ENCODE peak calls at places on chromosomes 16 and 17, in four cellular contexts. Z is CD4-positive, alpha-beta T cell; N is CD8-positive, alpha-beta T cell; I is nephron progenitor cell. C is an unnamed sample.
A peak's percentile ranks its signal among the peaks of the same experiment; 100 is the strongest.

GRCh38 chr16:86541560-86541959 is 13.5 kb downstream of the MTHFSD start:
- DNase-seq in I (no peak), N (no peak), Z (no peak), C (no peak)

GRCh38 chr17:79285973-79286372 is 211.3 kb downstream of the ENGASE start:
- DNase-seq in N (no peak), Z (no peak), I (no peak), C (no peak)

GRCh38 chr17:78289802-78290363 is 58.5 kb downstream of the TMEM235 start:
- DNase-seq in N (peak; percentile 79), I (peak; percentile 71), Z (peak; percentile 72), C (peak; percentile 81)

GRCh38 chr17:17679748-17680147 is 1.5 kb upstream of the RAI1 start:
- DNase-seq in Z (no peak), N (no peak), I (no peak), C (no peak)

GRCh38 chr16:56848056-56848936 is 16.7 kb upstream of the SLC12A3 start:
- DNase-seq in N (no peak), Z (no peak), I (no peak), C (peak; percentile 9)

GRCh38 chr17:7263801-7264078 is 1.5 kb upstream of the CLDN7 start:
- DNase-seq in Z (no peak), N (no peak), I (no peak), C (no peak)

GRCh38 chr16:55393976-55394375 is 70.0 kb downstream of the IRX6 start:
- DNase-seq in I (no peak), N (no peak), Z (no peak), C (no peak)

GRCh38 chr17:13558588-13558987 is 43.1 kb downstream of the HS3ST3A1 start:
- DNase-seq in I (no peak), N (no peak), Z (no peak), C (no peak)

GRCh38 chr16:53201900-53202299 is 147.1 kb downstream of the CHD9 start:
- DNase-seq in I (no peak), N (no peak), Z (no peak), C (no peak)

GRCh38 chr16:23052908-23053580 is 96.2 kb downstream of the USP31 start:
- DNase-seq in Z (no peak), I (no peak), N (no peak), C (no peak)

GRCh38 chr16:16797239-16797638 is 418.3 kb downstream of the NPIPA7 start:
- DNase-seq in I (peak; percentile 54), Z (no peak), N (no peak), C (no peak)

GRCh38 chr16:56988948-56989945 is at the start of gene NLRC5:
- DNase-seq in N (peak; percentile 93), Z (peak; percentile 89), I (peak; percentile 69), C (peak; percentile 87)

GRCh38 chr16:1559446-1559975 is 26.0 kb downstream of the TMEM204 start:
- DNase-seq in Z (peak; percentile 32), I (no peak), N (peak; percentile 68), C (peak; percentile 18)

GRCh38 chr16:75627856-75628255 is 4.8 kb upstream of the ADAT1 start:
- DNase-seq in N (no peak), I (no peak), Z (no peak), C (no peak)

GRCh38 chr17:13332207-13332606 is 269.5 kb downstream of the HS3ST3A1 start:
- DNase-seq in Z (no peak), I (no peak), N (no peak), C (no peak)

GRCh38 chr16:30724641-30725464 is 23.4 kb upstream of the PHKG2 start:
- DNase-seq in Z (no peak), I (no peak), N (no peak), C (no peak)

GRCh38 chr16:27426423-27427408 is 24.7 kb downstream of the IL21R start:
- DNase-seq in I (no peak), Z (peak; percentile 65), N (peak; percentile 85), C (peak; percentile 88)

GRCh38 chr17:17526369-17526768 is 30.2 kb upstream of the RASD1 start:
- DNase-seq in N (no peak), Z (no peak), I (no peak), C (no peak)

GRCh38 chr16:25177831-25178688 is 38.7 kb upstream of the AQP8 start:
- DNase-seq in Z (no peak), N (no peak), I (no peak), C (no peak)

GRCh38 chr17:31211352-31212012 is 85.6 kb downstream of the OMG start:
- DNase-seq in N (no peak), Z (no peak), I (no peak), C (no peak)

GRCh38 chr17:34916120-34916519 is 45.1 kb downstream of the CCT6B start:
- DNase-seq in Z (no peak), N (no peak), I (no peak), C (no peak)

GRCh38 chr17:76278952-76279741 is 14.0 kb downstream of the UBALD2 start:
- DNase-seq in I (peak; percentile 91), N (peak; percentile 81), Z (peak; percentile 84), C (peak; percentile 74)

GRCh38 chr17:81453049-81453448 is 57.8 kb downstream of the BAHCC1 start:
- DNase-seq in N (no peak), Z (no peak), I (no peak), C (no peak)

GRCh38 chr17:32971171-32971570 is 20.5 kb upstream of the SPACA3 start:
- DNase-seq in Z (no peak), I (no peak), N (no peak), C (no peak)

GRCh38 chr16:72905581-72905980 is 142.3 kb downstream of the ZFHX3 start:
- DNase-seq in Z (no peak), N (no peak), I (no peak), C (no peak)

C was measured in CD8-positive, alpha-beta memory T cell.